ENCODE peak calls at places on chromosome 18, in five cellular contexts. Y is lower lobe of right lung, R is cardiac muscle cell, V is HepG2, I is heart right ventricle. B is an unnamed sample. For H3K4me1 and H3K9me3, the result is how much of the 10 kb centered on the place peaks cover.

GRCh38 chr18:44341759-44342158 is 338.9 kb upstream of the SETBP1 start:
- DNase-seq in I (no peak), Y (no peak), V (no peak), R (no peak), B (no peak)

GRCh38 chr18:34493099-34493544 is 217.0 kb upstream of the DTNA start:
- DNase-seq in Y (peak), R (peak), I (peak), V (peak), B (peak)

GRCh38 chr18:54159916-54160315 is 64.6 kb downstream of the MBD2 start:
- DNase-seq in Y (no peak), I (no peak), R (no peak), V (no peak), B (no peak)

GRCh38 chr18:3713708-3714107 is 263.7 kb downstream of the TGIF1 start:
- DNase-seq in R (no peak), I (no peak), V (no peak), Y (no peak), B (no peak)

GRCh38 chr18:54774423-54774822 is 53.9 kb upstream of the RAB27B start:
- DNase-seq in Y (no peak), I (no peak), V (no peak), R (no peak), B (no peak)

GRCh38 chr18:57353940-57354461 is 1.6 kb downstream of the ST8SIA3 start:
- DNase-seq in Y (no peak), I (peak), R (peak), V (peak), B (no peak)

GRCh38 chr18:59718108-59719057 is 21.2 kb upstream of the CCBE1 start:
- DNase-seq in I (no peak), R (no peak), Y (no peak), V (no peak), B (peak)

GRCh38 chr18:35522130-35522959 is 24.6 kb upstream of the INO80C start:
- DNase-seq in I (no peak), V (no peak), Y (no peak), R (no peak), B (no peak)

GRCh38 chr18:78727877-78728276 is 251.7 kb upstream of the SALL3 start:
- DNase-seq in Y (no peak), R (no peak), I (no peak), V (no peak), B (no peak)

GRCh38 chr18:7117390-7118355 is at the start of gene LAMA1:
- DNase-seq in V (no peak), Y (no peak), R (peak), I (no peak), B (no peak)

GRCh38 chr18:55136864-55137263 is 177.6 kb upstream of the CCDC68 start:
- DNase-seq in Y (no peak), R (no peak), I (no peak), V (no peak), B (no peak)

GRCh38 chr18:57644540-57644939 is 22.9 kb upstream of the NARS1 start:
- DNase-seq in I (no peak), R (no peak), Y (no peak), V (no peak), B (no peak)

GRCh38 chr18:63850010-63850409 is 37.5 kb upstream of the SERPINB2 start:
- DNase-seq in Y (no peak), I (no peak), R (peak), V (peak), B (no peak)
- TF ChIP-seq CTCF in Y (peak), I (no peak), R (peak), V (peak), B (peak)

DNA sequence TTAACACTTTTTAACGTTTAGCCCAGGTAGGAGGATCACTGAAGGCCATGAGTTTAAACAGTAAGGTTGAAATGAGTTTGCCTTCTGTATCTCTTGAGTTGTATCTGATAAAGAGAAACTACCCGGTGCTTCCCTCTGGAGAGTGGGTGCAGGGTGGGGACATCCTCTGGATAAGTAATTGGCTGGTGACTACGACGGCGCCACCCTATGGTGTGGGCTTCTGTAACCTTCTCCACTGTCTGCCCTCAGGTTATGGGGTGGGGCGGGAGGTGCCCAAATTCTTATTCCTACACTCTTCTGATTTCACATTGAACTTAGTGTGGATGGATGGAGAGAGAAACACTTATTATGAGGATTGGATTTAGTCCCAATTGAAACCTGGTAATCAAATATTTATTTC is 68.8 kb downstream of the LDLRAD4 start:
- DNase-seq in R (no peak), Y (no peak), V (no peak), I (no peak), B (no peak)
- H3K4me1 ChIP-seq in R (under half), Y (under half), V (under half), I (under half), B (under half)

DNA sequence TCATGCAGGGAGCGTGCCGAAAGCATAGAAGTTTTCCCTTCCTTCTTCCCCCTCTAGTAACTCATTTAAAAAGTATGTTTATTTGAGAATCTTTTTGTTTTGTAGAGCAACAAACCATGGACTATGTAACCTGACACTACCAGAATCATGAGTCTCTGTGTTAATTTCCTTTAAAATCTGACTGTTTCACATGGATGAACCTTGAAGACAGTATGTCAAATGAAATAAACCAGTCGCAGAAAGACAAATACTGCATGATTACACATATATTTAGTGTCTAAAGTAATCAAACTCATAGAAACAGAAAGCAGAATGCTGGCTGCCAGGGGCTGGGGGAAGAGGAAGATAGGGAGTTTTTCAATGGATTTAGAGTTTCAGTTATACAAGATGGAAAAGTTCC is 32.3 kb downstream of the PTPN2 start:
- DNase-seq in I (no peak), Y (no peak), V (no peak), R (no peak), B (no peak)
- H3K9me3 ChIP-seq in I (under half), Y (under half), V (under half), R (under half), B (under half)

GRCh38 chr18:75936862-75937261 is 509.4 kb upstream of the SMIM21 start:
- DNase-seq in V (no peak), R (no peak), Y (no peak), I (no peak), B (no peak)
- TF ChIP-seq CTCF in V (no peak), R (no peak), Y (no peak), I (no peak), B (no peak)

DNA sequence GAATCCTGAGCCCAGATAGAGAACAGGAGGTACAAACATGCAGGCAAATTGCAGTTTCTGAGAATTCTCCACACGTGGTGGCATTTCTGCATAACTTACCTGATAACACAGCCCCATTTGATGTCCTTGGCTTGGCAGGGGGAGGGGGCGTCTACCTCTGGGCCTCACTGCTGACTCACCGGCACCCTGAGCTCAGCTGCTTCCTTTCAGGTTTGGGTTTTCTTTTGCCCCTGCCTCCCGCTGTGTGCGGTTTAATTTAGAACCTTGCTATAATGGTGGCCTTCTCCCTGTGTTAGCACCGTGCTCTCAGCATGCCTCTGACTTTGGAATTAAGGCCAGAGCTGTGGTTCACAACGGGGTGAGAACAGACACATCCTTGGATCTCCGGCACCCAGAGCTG is 4.4 kb downstream of the CTIF start:
- DNase-seq in R (no peak), V (peak), I (no peak), Y (no peak), B (no peak)
- H3K4me1 ChIP-seq in R (under half), V (half or more), I (half or more), Y (under half), B (half or more)

B was measured in RWPE2.